ENCODE peak calls at places on chromosomes 5 and 9, in ten cellular contexts. A, E, Z, I, P, B, G, R, T and Y are unnamed samples.
A peak's percentile ranks its signal among the peaks of the same experiment; 100 is the strongest.

GRCh38 chr5:117812866-117813265 is 1175.5 kb downstream of the DTWD2 start:
- DNase-seq in R (no peak), P (no peak), I (no peak), E (no peak), G (no peak), B (no peak), T (no peak), Z (no peak), A (no peak), Y (no peak)

GRCh38 chr9:107733530-107733907 is 243.9 kb upstream of the KLF4 start:
- DNase-seq in G (no peak), R (no peak), T (no peak), I (no peak), Z (no peak), P (no peak), B (peak; percentile 33), A (no peak), E (no peak), Y (no peak)

GRCh38 chr9:85909390-85909789 is 31.6 kb upstream of the NAA35 start:
- DNase-seq in R (no peak), E (no peak), A (no peak), Z (no peak), P (no peak), G (no peak), I (no peak), B (no peak), T (no peak), Y (peak; percentile 10)

GRCh38 chr5:132259061-132259851 is 1.8 kb downstream of the PDLIM4 start:
- DNase-seq in Z (no peak), R (no peak), P (no peak), G (peak; percentile 95), T (no peak), B (peak; percentile 94), I (peak; percentile 84), A (peak; percentile 62), E (peak; percentile 52), Y (no peak)

GRCh38 chr5:170747357-170747756 is 36.2 kb upstream of the GABRP start:
- DNase-seq in G (no peak), A (peak; percentile 29), T (no peak), Z (no peak), E (no peak), R (no peak), I (no peak), B (no peak), P (no peak), Y (no peak)

GRCh38 chr5:111242606-111243005 is 18.4 kb downstream of the CAMK4 start:
- DNase-seq in I (no peak), P (no peak), Z (no peak), B (no peak), E (no peak), G (no peak), R (no peak), A (no peak), T (no peak), Y (no peak)

GRCh38 chr5:57318251-57318650 is 144.4 kb downstream of the GPBP1 start:
- DNase-seq in P (no peak), B (no peak), E (no peak), T (no peak), I (no peak), A (no peak), G (no peak), Z (no peak), R (no peak), Y (no peak)

GRCh38 chr5:60018091-60018490 is 124.6 kb upstream of the PDE4D start:
- DNase-seq in R (no peak), A (no peak), T (no peak), Z (no peak), P (no peak), I (no peak), B (peak; percentile 58), E (no peak), G (no peak), Y (no peak)

GRCh38 chr5:14185336-14186131 is 42.4 kb downstream of the TRIO start:
- DNase-seq in A (no peak), B (peak; percentile 90), R (no peak), T (peak; percentile 16), P (no peak), Z (no peak), G (peak; percentile 77), E (no peak), I (peak; percentile 29), Y (peak; percentile 89)

GRCh38 chr9:82581516-82581915 is 481.4 kb downstream of the RASEF start:
- DNase-seq in Z (no peak), G (no peak), E (no peak), P (no peak), B (peak; percentile 62), R (no peak), A (no peak), I (no peak), T (no peak), Y (no peak)

GRCh38 chr9:128096614-128097013 is 28.6 kb downstream of the SLC25A25 start:
- DNase-seq in B (no peak), Z (no peak), G (no peak), P (no peak), T (no peak), R (no peak), A (no peak), I (no peak), E (no peak), Y (no peak)

GRCh38 chr9:126722922-126723806 is 81.7 kb upstream of the ZBTB43 start:
- DNase-seq in E (peak; percentile 50), I (peak; percentile 41), P (peak; percentile 6), A (peak; percentile 57), R (peak; percentile 49), B (peak; percentile 25), T (no peak), Z (peak; percentile 43), G (no peak), Y (peak; percentile 61)

GRCh38 chr5:131245312-131245711 is 18.5 kb upstream of the CDC42SE2 start:
- DNase-seq in G (no peak), E (no peak), A (no peak), B (no peak), P (no peak), R (no peak), Z (no peak), I (no peak), T (no peak), Y (no peak)

GRCh38 chr5:119355244-119355635 is 579 bp upstream of the TNFAIP8 start:
- DNase-seq in P (no peak), T (no peak), I (no peak), G (no peak), A (no peak), R (no peak), Z (no peak), E (no peak), B (no peak), Y (no peak)

GRCh38 chr9:93091453-93092081 is 4.5 kb upstream of the CARD19 start:
- DNase-seq in R (no peak), G (peak; percentile 90), E (peak; percentile 61), I (no peak), A (no peak), T (no peak), P (no peak), Z (no peak), B (peak; percentile 91), Y (no peak)

GRCh38 chr5:128538249-128539037 is 398 bp upstream of the FBN2 start:
- DNase-seq in B (peak; percentile 77), G (peak; percentile 80), Z (peak; percentile 76), I (peak; percentile 61), T (no peak), E (no peak), A (peak; percentile 84), P (peak; percentile 57), R (no peak), Y (peak; percentile 19)